ENCODE peak calls at places on chromosomes 5 and 9, in four cellular contexts. One of them, this sample, is unnamed.
A peak's percentile ranks its signal among the peaks of the same experiment; 100 is the strongest.

GRCh38 chr5:176175101-176175852 is 62.9 kb upstream of the SIMC1 start:
- DNase-seq in stimulated activated naive B cell treated with anti-CD40 and anti-IgM and Interleukin-4, amounts not matched to agents 10 μg/mL and 1 μg/mL and 100 μg/mL, for 72 hours: no peak
- DNase-seq in nephron progenitor cell: no peak
- DNase-seq in HTR-8/SVneo: no peak
- DNase-seq in this sample: no peak

GRCh38 chr5:151617841-151618710 is 26.9 kb upstream of the FAT2 start:
- DNase-seq in stimulated activated naive B cell treated with anti-CD40 and anti-IgM and Interleukin-4, amounts not matched to agents 10 μg/mL and 1 μg/mL and 100 μg/mL, for 72 hours: no peak
- DNase-seq in nephron progenitor cell: no peak
- DNase-seq in HTR-8/SVneo: no peak
- DNase-seq in this sample: no peak

GRCh38 chr9:4117835-4118610 is 181.8 kb downstream of the GLIS3 start:
- DNase-seq in stimulated activated naive B cell treated with anti-CD40 and anti-IgM and Interleukin-4, amounts not matched to agents 10 μg/mL and 1 μg/mL and 100 μg/mL, for 72 hours: peak; percentile 21
- DNase-seq in nephron progenitor cell: no peak
- DNase-seq in HTR-8/SVneo: no peak
- DNase-seq in this sample: peak; percentile 82

GRCh38 chr9:98064623-98065392 is 8.3 kb downstream of the NANS start:
- DNase-seq in stimulated activated naive B cell treated with anti-CD40 and anti-IgM and Interleukin-4, amounts not matched to agents 10 μg/mL and 1 μg/mL and 100 μg/mL, for 72 hours: no peak
- DNase-seq in nephron progenitor cell: no peak
- DNase-seq in HTR-8/SVneo: no peak
- DNase-seq in this sample: no peak

GRCh38 chr9:112166176-112167140 is 8.6 kb downstream of the SUSD1 start:
- DNase-seq in stimulated activated naive B cell treated with anti-CD40 and anti-IgM and Interleukin-4, amounts not matched to agents 10 μg/mL and 1 μg/mL and 100 μg/mL, for 72 hours: no peak
- DNase-seq in nephron progenitor cell: no peak
- DNase-seq in HTR-8/SVneo: no peak
- DNase-seq in this sample: no peak

GRCh38 chr5:150672237-150672883 is 11.3 kb downstream of the MYOZ3 start:
- DNase-seq in stimulated activated naive B cell treated with anti-CD40 and anti-IgM and Interleukin-4, amounts not matched to agents 10 μg/mL and 1 μg/mL and 100 μg/mL, for 72 hours: no peak
- DNase-seq in nephron progenitor cell: peak; percentile 64
- DNase-seq in HTR-8/SVneo: no peak
- DNase-seq in this sample: peak; percentile 53

GRCh38 chr5:92944903-92945629 is 636.0 kb downstream of the NR2F1-AS1 start:
- DNase-seq in stimulated activated naive B cell treated with anti-CD40 and anti-IgM and Interleukin-4, amounts not matched to agents 10 μg/mL and 1 μg/mL and 100 μg/mL, for 72 hours: no peak
- DNase-seq in nephron progenitor cell: no peak
- DNase-seq in HTR-8/SVneo: no peak
- DNase-seq in this sample: no peak

GRCh38 chr5:175393922-175394321 is 50.1 kb downstream of the DRD1 start:
- DNase-seq in stimulated activated naive B cell treated with anti-CD40 and anti-IgM and Interleukin-4, amounts not matched to agents 10 μg/mL and 1 μg/mL and 100 μg/mL, for 72 hours: no peak
- DNase-seq in nephron progenitor cell: no peak
- DNase-seq in HTR-8/SVneo: no peak
- DNase-seq in this sample: no peak

GRCh38 chr9:136339173-136339957 is 12.0 kb downstream of the GPSM1 start:
- DNase-seq in stimulated activated naive B cell treated with anti-CD40 and anti-IgM and Interleukin-4, amounts not matched to agents 10 μg/mL and 1 μg/mL and 100 μg/mL, for 72 hours: no peak
- DNase-seq in nephron progenitor cell: peak; percentile 84
- DNase-seq in HTR-8/SVneo: no peak
- DNase-seq in this sample: peak; percentile 85

GRCh38 chr5:147911427-147911826 is 5.1 kb upstream of the C5orf46 start:
- DNase-seq in stimulated activated naive B cell treated with anti-CD40 and anti-IgM and Interleukin-4, amounts not matched to agents 10 μg/mL and 1 μg/mL and 100 μg/mL, for 72 hours: no peak
- DNase-seq in nephron progenitor cell: no peak
- DNase-seq in HTR-8/SVneo: no peak
- DNase-seq in this sample: no peak

GRCh38 chr9:21060919-21061561 is 16.7 kb downstream of the IFNB1 start:
- DNase-seq in stimulated activated naive B cell treated with anti-CD40 and anti-IgM and Interleukin-4, amounts not matched to agents 10 μg/mL and 1 μg/mL and 100 μg/mL, for 72 hours: no peak
- DNase-seq in nephron progenitor cell: no peak
- DNase-seq in HTR-8/SVneo: no peak
- DNase-seq in this sample: no peak